ENCODE peak calls at places on chromosomes 3 and 15, in six cellular contexts. V is CD8-positive, alpha-beta memory T cell; D is naive thymus-derived CD4-positive, alpha-beta T cell; Y is right lobe of liver; R is heart left ventricle; O is endodermal cell. Z is an unnamed sample.

GRCh38 chr15:38226867-38227266 is 25.8 kb upstream of the SPRED1 start:
- DNase-seq in V (no peak), D (no peak), R (peak; percentile 62), O (no peak), Y (no peak), Z (no peak)

GRCh38 chr3:177498037-177498857 is 301.0 kb upstream of the TBL1XR1 start:
- DNase-seq in D (no peak), O (no peak), Y (no peak), R (no peak), V (no peak), Z (no peak)

GRCh38 chr3:12005951-12006625 is 1.9 kb downstream of the SYN2 start:
- DNase-seq in O (no peak), R (no peak), Y (no peak), D (no peak), V (no peak), Z (no peak)

GRCh38 chr3:108552267-108553159 is 36.7 kb downstream of the CIP2A start:
- DNase-seq in D (no peak), V (no peak), R (no peak), Y (no peak), O (no peak), Z (no peak)

GRCh38 chr3:13815088-13815683 is 64.7 kb downstream of the WNT7A start:
- DNase-seq in D (no peak), Y (no peak), R (no peak), V (no peak), O (no peak), Z (no peak)

GRCh38 chr3:133393204-133393603 is 6.7 kb upstream of the BFSP2 start:
- DNase-seq in V (no peak), R (no peak), O (peak; percentile 29), Y (no peak), D (no peak), Z (no peak)

GRCh38 chr3:152443212-152444023 is 174.7 kb downstream of the MBNL1 start:
- DNase-seq in D (no peak), V (no peak), O (no peak), Y (no peak), R (no peak), Z (no peak)

GRCh38 chr3:98068824-98069223 is 18.1 kb upstream of the OR5AC2 start:
- DNase-seq in V (no peak), Y (no peak), D (no peak), O (no peak), R (no peak), Z (no peak)

GRCh38 chr3:119643528-119643927 is 16.9 kb downstream of the POPDC2 start:
- DNase-seq in Y (no peak), O (no peak), D (no peak), R (no peak), V (no peak), Z (no peak)

GRCh38 chr15:29093065-29093435 is 176.6 kb downstream of the NSMCE3 start:
- DNase-seq in D (no peak), O (no peak), V (no peak), Y (no peak), R (no peak), Z (no peak)

GRCh38 chr15:98830034-98830634 is 177.5 kb downstream of the PGPEP1L start:
- DNase-seq in V (no peak), Y (no peak), O (peak; percentile 12), D (no peak), R (no peak), Z (no peak)
- H3K9me3 ChIP-seq in V (peaks cover 15% of the 10 kb centered on the region), Y (peaks cover 8% of the 10 kb centered on the region), O (peaks cover 67% of the 10 kb centered on the region), D (peaks cover 28% of the 10 kb centered on the region), R (peaks cover 35% of the 10 kb centered on the region), Z (peaks cover 26% of the 10 kb centered on the region)

GRCh38 chr15:57237282-57237642 is 139.0 kb upstream of the CGNL1 start:
- DNase-seq in R (no peak), O (no peak), D (no peak), V (no peak), Y (no peak), Z (no peak)

GRCh38 chr15:57237676-57238075 is 138.6 kb upstream of the CGNL1 start:
- DNase-seq in R (no peak), Y (no peak), O (no peak), D (no peak), V (no peak), Z (no peak)

GRCh38 chr15:57235865-57236264 is 140.4 kb upstream of the CGNL1 start:
- DNase-seq in O (no peak), V (no peak), D (no peak), Y (no peak), R (no peak), Z (no peak)

GRCh38 chr15:57235186-57235585 is 141.1 kb upstream of the CGNL1 start:
- DNase-seq in R (no peak), Y (no peak), V (no peak), D (no peak), O (no peak), Z (no peak)

DNA sequence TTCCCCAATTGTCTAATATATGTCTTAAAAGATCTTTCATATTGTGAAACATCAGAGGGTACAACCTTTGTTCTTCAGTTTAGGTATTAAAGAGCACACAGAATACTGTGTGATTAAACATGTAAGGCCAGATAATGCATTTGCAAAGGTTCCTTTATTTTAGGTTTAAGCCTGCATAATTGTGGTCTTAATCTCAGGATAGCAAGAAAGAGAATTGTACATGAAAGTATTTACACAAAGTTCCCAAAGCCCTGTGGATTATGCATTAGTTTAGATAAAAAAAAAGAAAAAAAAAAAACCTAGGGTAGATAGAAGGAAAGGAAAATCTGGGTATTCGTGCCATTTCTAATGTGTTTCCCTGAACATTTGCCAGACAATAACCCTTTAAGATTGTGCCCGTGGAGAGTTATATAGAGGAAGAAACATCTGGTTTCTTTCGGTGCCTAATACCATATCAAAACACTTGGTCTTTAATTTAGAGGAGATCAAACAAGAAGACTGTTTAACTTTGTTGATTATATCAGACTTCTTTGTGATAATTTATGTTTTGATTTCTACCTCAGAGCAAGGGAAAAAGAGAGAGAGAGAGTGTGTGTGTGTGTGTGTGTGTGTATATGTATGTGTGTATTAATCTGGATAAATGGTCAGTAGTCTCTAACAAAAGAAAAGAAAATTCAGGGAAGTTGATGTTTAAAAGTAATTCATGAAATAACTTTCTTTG is 139.6 kb upstream of the CGNL1 start:
- DNase-seq in D (no peak), Y (no peak), O (no peak), R (no peak), V (no peak), Z (no peak)
- H3K36me3 ChIP-seq in D (peaks cover 31% of the 10 kb centered on the region), Y (peaks cover 4% of the 10 kb centered on the region), O (peaks cover 74% of the 10 kb centered on the region), R (peaks cover 18% of the 10 kb centered on the region), V (peaks cover 7% of the 10 kb centered on the region), Z (no peaks in the 10 kb centered on the region)

GRCh38 chr3:36679384-36680200 is 84.8 kb downstream of the DCLK3 start:
- DNase-seq in Y (no peak), V (no peak), O (no peak), D (no peak), R (no peak), Z (no peak)
- H3K9me3 ChIP-seq in Y (no peaks in the 10 kb centered on the region), V (peaks cover 9% of the 10 kb centered on the region), O (peaks cover 6% of the 10 kb centered on the region), D (no peaks in the 10 kb centered on the region), R (peaks cover 11% of the 10 kb centered on the region), Z (peaks cover 9% of the 10 kb centered on the region)

GRCh38 chr3:184332370-184333090 is 4.9 kb upstream of the FAM131A start:
- DNase-seq in O (no peak), R (no peak), V (no peak), D (no peak), Y (no peak), Z (no peak)
- H3K36me3 ChIP-seq in O (peaks cover 77% of the 10 kb centered on the region), R (peaks cover 30% of the 10 kb centered on the region), V (peaks cover 44% of the 10 kb centered on the region), D (peaks cover 71% of the 10 kb centered on the region), Y (peaks cover 72% of the 10 kb centered on the region), Z (peaks cover 54% of the 10 kb centered on the region)

GRCh38 chr3:89586676-89587075 is 479.3 kb downstream of the EPHA3 start:
- DNase-seq in R (no peak), V (no peak), D (no peak), O (peak; percentile 34), Y (no peak), Z (no peak)
- H3K9me3 ChIP-seq in R (no peaks in the 10 kb centered on the region), V (no peaks in the 10 kb centered on the region), D (no peaks in the 10 kb centered on the region), O (no peaks in the 10 kb centered on the region), Y (no peaks in the 10 kb centered on the region), Z (no peaks in the 10 kb centered on the region)

GRCh38 chr3:31748281-31749245 is 215.8 kb downstream of the STT3B start:
- DNase-seq in O (no peak), R (no peak), D (no peak), Y (no peak), V (no peak), Z (no peak)
- H3K36me3 ChIP-seq in O (no peaks in the 10 kb centered on the region), R (no peaks in the 10 kb centered on the region), D (no peaks in the 10 kb centered on the region), Y (no peaks in the 10 kb centered on the region), V (no peaks in the 10 kb centered on the region), Z (no peaks in the 10 kb centered on the region)

GRCh38 chr3:43347774-43348173 is 61.4 kb downstream of the SNRK start:
- DNase-seq in D (no peak), R (no peak), O (no peak), V (no peak), Y (no peak), Z (no peak)

GRCh38 chr3:43348852-43349574 is 62.7 kb downstream of the SNRK start:
- DNase-seq in R (no peak), D (no peak), Y (no peak), V (no peak), O (no peak), Z (no peak)

GRCh38 chr3:43349759-43350158 is 63.4 kb downstream of the SNRK start:
- DNase-seq in V (no peak), D (no peak), O (no peak), Y (no peak), R (no peak), Z (no peak)

GRCh38 chr3:43353923-43354670 is 67.8 kb downstream of the SNRK start:
- DNase-seq in O (no peak), R (no peak), V (no peak), D (no peak), Y (peak; percentile 85), Z (no peak)

DNA sequence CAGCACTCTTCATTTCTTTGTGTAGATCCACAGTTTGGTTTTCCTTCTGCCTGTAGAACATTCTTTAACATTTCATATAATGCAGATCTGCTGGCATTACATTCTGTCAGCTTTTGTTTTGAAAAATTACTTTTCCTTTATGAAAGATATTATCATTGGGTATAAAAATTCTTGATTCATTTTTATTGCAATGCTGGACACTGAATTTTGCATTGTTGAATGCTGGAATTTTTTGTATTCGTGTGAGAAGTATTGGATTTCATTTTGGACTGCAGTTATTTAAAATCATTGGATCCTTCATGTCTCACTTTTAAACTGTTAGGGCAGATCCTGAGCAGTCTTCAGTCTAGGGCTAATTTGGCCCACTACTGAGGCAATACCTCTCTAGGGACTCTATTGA is 67.1 kb downstream of the SNRK start:
- DNase-seq in R (no peak), Y (no peak), V (no peak), D (no peak), O (no peak), Z (no peak)
- H3K9me3 ChIP-seq in R (peaks cover 13% of the 10 kb centered on the region), Y (no peaks in the 10 kb centered on the region), V (peaks cover 21% of the 10 kb centered on the region), D (peaks cover 14% of the 10 kb centered on the region), O (peaks cover 13% of the 10 kb centered on the region), Z (peaks cover 37% of the 10 kb centered on the region)

GRCh38 chr3:37526511-37526910 is 335.2 kb upstream of the CTDSPL start:
- DNase-seq in R (peak; percentile 94), O (no peak), Y (no peak), V (no peak), D (no peak), Z (no peak)
- H3K36me3 ChIP-seq in R (peaks cover 4% of the 10 kb centered on the region), O (peaks cover 16% of the 10 kb centered on the region), Y (no peaks in the 10 kb centered on the region), V (no peaks in the 10 kb centered on the region), D (no peaks in the 10 kb centered on the region), Z (no peaks in the 10 kb centered on the region)

Z was measured in CD8-positive, alpha-beta T cell.